ENCODE peak calls at places on chromosomes 3 and 15, in eight cellular contexts. F is NT2/D1, J is ovary, B is psoas muscle, R is cardiac fibroblast, A is mammary epithelial cell, D is left lung, T is cardiac muscle cell. Y is an unnamed sample.

GRCh38 chr3:10758304-10759037 is 57.6 kb upstream of the SLC6A11 start:
- DNase-seq in F (peak; percentile 74), J (peak; percentile 24), B (peak; percentile 31), R (peak; percentile 82), A (peak; percentile 62), D (no peak), T (peak; percentile 79), Y (peak; percentile 32)

GRCh38 chr3:171387047-171387446 is 73.2 kb downstream of the TNIK start:
- DNase-seq in F (no peak), J (no peak), B (no peak), R (no peak), A (no peak), D (no peak), T (no peak), Y (no peak)

GRCh38 chr3:43160664-43161063 is 54.8 kb upstream of the POMGNT2 start:
- DNase-seq in F (no peak), J (no peak), B (no peak), R (no peak), A (no peak), D (no peak), T (no peak), Y (no peak)

GRCh38 chr3:133891662-133892389 is 3.9 kb downstream of the RAB6B start:
- DNase-seq in F (no peak), J (no peak), B (no peak), R (no peak), A (no peak), D (no peak), T (no peak), Y (no peak)

GRCh38 chr3:179450321-179450720 is 949 bp downstream of the GNB4 start:
- DNase-seq in F (no peak), J (no peak), B (no peak), R (peak; percentile 22), A (peak; percentile 27), D (no peak), T (no peak), Y (no peak)

GRCh38 chr3:112813723-112814171 is 32.9 kb downstream of the CD200R1L start:
- DNase-seq in F (no peak), J (no peak), B (no peak), R (peak; percentile 75), A (no peak), D (no peak), T (no peak), Y (no peak)

GRCh38 chr15:95025924-95026728 is 794.8 kb downstream of the MCTP2 start:
- DNase-seq in F (no peak), J (peak; percentile 11), B (peak; percentile 18), R (peak; percentile 74), A (peak; percentile 50), D (no peak), T (peak; percentile 64), Y (peak; percentile 46)

GRCh38 chr3:9226326-9226725 is 23.1 kb downstream of the SRGAP3 start:
- DNase-seq in F (no peak), J (peak; percentile 31), B (no peak), R (peak; percentile 65), A (peak; percentile 81), D (no peak), T (no peak), Y (no peak)

GRCh38 chr3:197891-198491 is 1.4 kb downstream of the CHL1 start:
- DNase-seq in F (no peak), J (peak; percentile 39), B (no peak), R (no peak), A (no peak), D (peak; percentile 61), T (peak; percentile 12), Y (no peak)

GRCh38 chr3:133745981-133746721 is at the start of gene TF:
- DNase-seq in F (no peak), J (no peak), B (no peak), R (peak; percentile 6), A (no peak), D (no peak), T (no peak), Y (no peak)

GRCh38 chr15:31283046-31283445 is 43.6 kb upstream of the KLF13 start:
- DNase-seq in F (no peak), J (no peak), B (no peak), R (no peak), A (no peak), D (no peak), T (no peak), Y (no peak)

GRCh38 chr15:33007295-33007855 is 187.1 kb downstream of the FMN1 start:
- DNase-seq in F (peak; percentile 32), J (no peak), B (no peak), R (peak; percentile 59), A (peak; percentile 17), D (no peak), T (peak; percentile 45), Y (no peak)

GRCh38 chr15:39465843-39466242 is 115.0 kb upstream of the THBS1 start:
- DNase-seq in F (no peak), J (no peak), B (no peak), R (no peak), A (no peak), D (no peak), T (no peak), Y (peak; percentile 39)

GRCh38 chr3:31959951-31960792 is 20.9 kb downstream of the OSBPL10 start:
- DNase-seq in F (peak; percentile 73), J (no peak), B (no peak), R (peak; percentile 43), A (no peak), D (no peak), T (no peak), Y (no peak)

GRCh38 chr3:71659758-71660666 is 65.2 kb downstream of the EIF4E3 start:
- DNase-seq in F (no peak), J (no peak), B (no peak), R (no peak), A (no peak), D (no peak), T (no peak), Y (no peak)

GRCh38 chr15:30038667-30039523 is 43.9 kb upstream of the GOLGA8J start:
- DNase-seq in F (no peak), J (peak; percentile 18), B (peak; percentile 23), R (peak; percentile 23), A (no peak), D (no peak), T (no peak), Y (no peak)

GRCh38 chr3:61855211-61855610 is 293.8 kb downstream of the PTPRG start:
- DNase-seq in F (no peak), J (no peak), B (no peak), R (peak; percentile 54), A (no peak), D (no peak), T (no peak), Y (no peak)

GRCh38 chr15:77059761-77060345 is 11.1 kb downstream of the TSPAN3 start:
- DNase-seq in F (no peak), J (no peak), B (no peak), R (peak; percentile 54), A (no peak), D (no peak), T (no peak), Y (no peak)

GRCh38 chr3:66133050-66133757 is 87.6 kb upstream of the SLC25A26 start:
- DNase-seq in F (no peak), J (no peak), B (no peak), R (no peak), A (peak; percentile 81), D (no peak), T (no peak), Y (no peak)

GRCh38 chr3:122247087-122247824 is 63.8 kb downstream of the CASR start:
- DNase-seq in F (no peak), J (no peak), B (no peak), R (no peak), A (no peak), D (no peak), T (no peak), Y (no peak)

GRCh38 chr3:122245513-122246174 is 62.2 kb downstream of the CASR start:
- DNase-seq in F (no peak), J (no peak), B (no peak), R (no peak), A (peak; percentile 46), D (no peak), T (no peak), Y (no peak)

GRCh38 chr3:122247825-122248185 is 64.3 kb downstream of the CASR start:
- DNase-seq in F (no peak), J (no peak), B (no peak), R (no peak), A (no peak), D (no peak), T (no peak), Y (no peak)

GRCh38 chr3:122251428-122251827 is 68.0 kb downstream of the CASR start:
- DNase-seq in F (no peak), J (no peak), B (no peak), R (no peak), A (no peak), D (no peak), T (no peak), Y (no peak)

GRCh38 chr3:122246214-122246613 is 62.7 kb downstream of the CASR start:
- DNase-seq in F (no peak), J (no peak), B (no peak), R (no peak), A (no peak), D (no peak), T (no peak), Y (no peak)
- H3K4me3 ChIP-seq in F (no peak overlapping the region), J (no peak overlapping the region), B (peak overlapping the region; percentile 5), R (no peak overlapping the region), A (no peak overlapping the region), D (no peak overlapping the region), T (no peak overlapping the region), Y (no peak overlapping the region)

DNA sequence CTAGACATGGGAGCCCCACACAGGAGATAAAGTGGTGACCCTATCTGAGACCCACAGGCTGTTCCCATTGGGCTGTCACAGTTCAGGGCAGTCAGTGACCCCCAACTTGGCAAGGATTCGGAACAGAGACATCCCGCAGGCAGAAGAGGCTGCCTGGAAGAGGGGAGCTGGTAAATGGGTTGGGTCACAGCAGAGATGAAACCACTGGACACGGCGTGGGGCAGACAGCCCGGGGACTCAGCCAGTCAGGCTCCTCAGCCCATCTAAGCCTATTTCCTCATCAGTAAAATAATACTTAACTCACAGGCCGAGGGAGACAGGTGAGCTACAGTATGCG is 1.8 kb downstream of the CLN6 start:
- DNase-seq in F (no peak), J (no peak), B (no peak), R (no peak), A (no peak), D (no peak), T (no peak), Y (no peak)
- H3K4me3 ChIP-seq in F (peak overlapping the region; percentile 64), J (no peak overlapping the region), B (no peak overlapping the region), R (no peak overlapping the region), A (no peak overlapping the region), D (no peak overlapping the region), T (no peak overlapping the region), Y (peak overlapping the region; percentile 93)

GRCh38 chr3:14568269-14568668 is 28.1 kb upstream of the GRIP2 start:
- DNase-seq in F (no peak), J (no peak), B (no peak), R (no peak), A (no peak), D (no peak), T (no peak), Y (no peak)
- H3K4me3 ChIP-seq in F (no peak overlapping the region), J (no peak overlapping the region), B (no peak overlapping the region), R (no peak overlapping the region), A (no peak overlapping the region), D (no peak overlapping the region), T (no peak overlapping the region), Y (no peak overlapping the region)

DNA sequence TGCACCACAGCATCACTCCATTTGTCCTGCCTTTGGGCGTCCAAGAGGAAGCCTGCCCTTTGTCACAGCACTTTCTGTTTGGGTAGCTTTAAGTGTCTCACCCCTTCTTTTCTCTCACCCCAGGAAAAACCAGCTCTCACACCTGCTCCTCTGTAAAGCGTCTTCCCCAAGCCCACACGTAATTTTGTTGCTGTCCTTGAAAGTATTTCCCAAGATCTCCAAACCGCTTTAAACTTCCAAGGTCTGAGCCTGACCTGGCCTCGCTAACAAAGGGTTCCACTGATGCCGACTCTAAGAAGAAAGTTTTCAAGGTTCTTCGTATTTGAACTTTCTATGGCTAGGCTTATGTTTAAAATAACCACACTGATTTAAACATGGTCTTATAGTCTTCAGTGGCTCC is 5.3 kb downstream of the ABHD2 start:
- DNase-seq in F (no peak), J (peak; percentile 52), B (no peak), R (no peak), A (no peak), D (no peak), T (no peak), Y (no peak)
- H3K4me3 ChIP-seq in F (no peak overlapping the region), J (no peak overlapping the region), B (peak overlapping the region; percentile 97), R (no peak overlapping the region), A (no peak overlapping the region), D (no peak overlapping the region), T (no peak overlapping the region), Y (no peak overlapping the region)

Y was measured in HFF-Myc.